ENCODE peak calls at places on chromosomes 3 and 15, in four cellular contexts. One of them, this sample, is unnamed. For H3K27me3 and H3K9me1, the result is how much of the 10 kb centered on the place peaks cover.

GRCh38 chr15:80694624-80695098 is 449 bp upstream of the ABHD17C start:
- DNase-seq in IMR-90: peak
- DNase-seq in K562: peak
- DNase-seq in endothelial cell of umbilical vein: no peak
- DNase-seq in this sample: no peak

GRCh38 chr3:64304996-64305395 is 79.7 kb upstream of the PRICKLE2 start:
- DNase-seq in IMR-90: no peak
- DNase-seq in K562: no peak
- DNase-seq in endothelial cell of umbilical vein: no peak
- DNase-seq in this sample: no peak

GRCh38 chr15:40942337-40942854 is 10.9 kb upstream of the CHAC1 start:
- DNase-seq in IMR-90: no peak
- DNase-seq in K562: no peak
- DNase-seq in endothelial cell of umbilical vein: no peak
- DNase-seq in this sample: no peak

GRCh38 chr3:151107177-151107576 is 21.7 kb downstream of the MED12L start:
- DNase-seq in IMR-90: no peak
- DNase-seq in K562: no peak
- DNase-seq in endothelial cell of umbilical vein: no peak
- DNase-seq in this sample: no peak

GRCh38 chr3:52518723-52519444 is 14.8 kb downstream of the NT5DC2 start:
- DNase-seq in IMR-90: no peak
- DNase-seq in K562: peak
- DNase-seq in endothelial cell of umbilical vein: no peak
- DNase-seq in this sample: no peak

GRCh38 chr3:155078959-155079794 is 942 bp upstream of the MME start:
- DNase-seq in IMR-90: peak
- DNase-seq in K562: peak
- DNase-seq in endothelial cell of umbilical vein: peak
- DNase-seq in this sample: no peak

GRCh38 chr3:106333911-106334618 is 465.3 kb upstream of the CBLB start:
- DNase-seq in IMR-90: peak
- DNase-seq in K562: no peak
- DNase-seq in endothelial cell of umbilical vein: no peak
- DNase-seq in this sample: peak

GRCh38 chr3:191774485-191774884 is 313.5 kb downstream of the PYDC2 start:
- DNase-seq in IMR-90: no peak
- DNase-seq in K562: no peak
- DNase-seq in endothelial cell of umbilical vein: no peak
- DNase-seq in this sample: no peak

GRCh38 chr3:129854460-129854859 is 39.1 kb downstream of the TMCC1 start:
- DNase-seq in IMR-90: no peak
- DNase-seq in K562: no peak
- DNase-seq in endothelial cell of umbilical vein: no peak
- DNase-seq in this sample: no peak

GRCh38 chr3:62277470-62277869 is 95.9 kb downstream of the FEZF2 start:
- DNase-seq in IMR-90: no peak
- DNase-seq in K562: no peak
- DNase-seq in endothelial cell of umbilical vein: no peak
- DNase-seq in this sample: no peak

GRCh38 chr15:71752604-71753289 is 57.6 kb upstream of the NR2E3 start:
- DNase-seq in IMR-90: peak
- DNase-seq in K562: no peak
- DNase-seq in endothelial cell of umbilical vein: peak
- DNase-seq in this sample: no peak

GRCh38 chr3:42747581-42747980 is 25.5 kb downstream of the CCDC13 start:
- DNase-seq in IMR-90: no peak
- DNase-seq in K562: no peak
- DNase-seq in endothelial cell of umbilical vein: no peak
- DNase-seq in this sample: no peak

GRCh38 chr3:147404800-147405551 is 1.4 kb downstream of the ZIC4 start:
- DNase-seq in IMR-90: no peak
- DNase-seq in K562: no peak
- DNase-seq in endothelial cell of umbilical vein: no peak
- DNase-seq in this sample: no peak
- H3K9ac ChIP-seq in IMR-90: no peak
- H3K9ac ChIP-seq in K562: no peak
- H3K9ac ChIP-seq in endothelial cell of umbilical vein: no peak
- H3K9ac ChIP-seq in this sample: no peak

DNA sequence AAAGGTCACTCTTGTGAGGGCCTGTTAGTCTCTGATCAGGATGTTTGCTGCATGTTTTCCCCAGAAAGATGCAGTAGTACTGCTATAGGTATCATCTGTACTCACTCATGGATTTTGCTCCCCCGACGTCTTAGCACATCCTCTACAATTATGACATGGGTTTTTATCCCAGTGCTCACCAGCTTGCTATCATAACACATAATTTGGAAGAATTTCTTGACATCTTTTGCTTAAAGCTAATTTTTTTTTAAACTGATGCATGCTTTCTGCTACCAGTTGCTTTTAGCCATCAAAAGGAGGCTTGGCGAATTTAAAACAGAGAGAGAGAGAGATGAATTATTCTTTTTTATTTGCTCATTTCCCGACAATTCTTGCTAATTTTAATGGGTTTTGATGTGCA is 25.7 kb upstream of the GOLGA8B start:
- DNase-seq in IMR-90: no peak
- DNase-seq in K562: no peak
- DNase-seq in endothelial cell of umbilical vein: no peak
- DNase-seq in this sample: no peak
- H3K27me3 ChIP-seq in IMR-90: under half
- H3K27me3 ChIP-seq in K562: under half
- H3K27me3 ChIP-seq in endothelial cell of umbilical vein: under half
- H3K27me3 ChIP-seq in this sample: under half

GRCh38 chr15:96736384-96736783 is 405.9 kb downstream of the NR2F2 start:
- DNase-seq in IMR-90: no peak
- DNase-seq in K562: no peak
- DNase-seq in endothelial cell of umbilical vein: no peak
- DNase-seq in this sample: no peak
- H3K9me1 ChIP-seq in IMR-90: under half
- H3K9me1 ChIP-seq in K562: under half
- H3K9me1 ChIP-seq in endothelial cell of umbilical vein: under half
- H3K9me1 ChIP-seq in this sample: under half

GRCh38 chr15:59289574-59289973 is 82.9 kb downstream of the LDHAL6B start:
- DNase-seq in IMR-90: no peak
- DNase-seq in K562: no peak
- DNase-seq in endothelial cell of umbilical vein: no peak
- DNase-seq in this sample: no peak
- H3K9ac ChIP-seq in IMR-90: no peak
- H3K9ac ChIP-seq in K562: no peak
- H3K9ac ChIP-seq in endothelial cell of umbilical vein: no peak
- H3K9ac ChIP-seq in this sample: no peak